ENCODE peak calls at places on chromosomes 3 and 15, in five cellular contexts. E, D, L, U and K are unnamed samples.

GRCh38 chr3:127156651-127157050 is 36.3 kb upstream of the PRR23E start:
- DNase-seq in E (no peak), D (no peak), L (no peak), U (no peak), K (no peak)

GRCh38 chr3:24496529-24497482 is 2.2 kb upstream of the THRB start:
- DNase-seq in E (peak), D (no peak), L (peak), U (no peak), K (no peak)

GRCh38 chr3:133859381-133860245 is 36.1 kb downstream of the RAB6B start:
- DNase-seq in E (no peak), D (no peak), L (no peak), U (no peak), K (no peak)

GRCh38 chr3:8660271-8660731 is 15.7 kb upstream of the SSUH2 start:
- DNase-seq in E (no peak), D (no peak), L (no peak), U (no peak), K (no peak)

GRCh38 chr3:280691-281090 is 84.1 kb downstream of the CHL1 start:
- DNase-seq in E (no peak), D (no peak), L (no peak), U (no peak), K (no peak)

GRCh38 chr3:157530637-157531300 is 27.6 kb upstream of the VEPH1 start:
- DNase-seq in E (no peak), D (no peak), L (no peak), U (no peak), K (no peak)

GRCh38 chr3:171309906-171310359 is 150.3 kb downstream of the TNIK start:
- DNase-seq in E (peak), D (no peak), L (no peak), U (no peak), K (no peak)

GRCh38 chr15:79412429-79412828 is 19.7 kb upstream of the MINAR1 start:
- DNase-seq in E (no peak), D (no peak), L (no peak), U (no peak), K (no peak)

GRCh38 chr3:188387921-188388320 is 234.0 kb downstream of the LPP start:
- DNase-seq in E (no peak), D (no peak), L (no peak), U (no peak), K (no peak)

GRCh38 chr3:78728406-78729145 is 1039.2 kb downstream of the ROBO1 start:
- DNase-seq in E (peak), D (no peak), L (peak), U (peak), K (no peak)

GRCh38 chr3:171676600-171677175 is 133.6 kb downstream of the PLD1 start:
- DNase-seq in E (no peak), D (no peak), L (no peak), U (no peak), K (no peak)

GRCh38 chr3:188631291-188632010 is 477.5 kb downstream of the LPP start:
- DNase-seq in E (no peak), D (no peak), L (no peak), U (no peak), K (no peak)

GRCh38 chr3:45088959-45089358 is 57.2 kb downstream of the CDCP1 start:
- DNase-seq in E (no peak), D (no peak), L (no peak), U (no peak), K (no peak)